ENCODE peak calls at places on chromosomes 5 and 9, in four cellular contexts. Z, R, F and S are unnamed samples.

GRCh38 chr9:136721339-136722092 is 9.1 kb downstream of the DIPK1B start:
- DNase-seq in Z (no peak), R (peak; percentile 76), F (no peak), S (peak; percentile 79)

GRCh38 chr5:35815089-35815936 is 41.4 kb upstream of the IL7R start:
- DNase-seq in Z (no peak), R (no peak), F (no peak), S (no peak)

GRCh38 chr9:3516667-3517330 is 9.0 kb downstream of the RFX3 start:
- DNase-seq in Z (no peak), R (no peak), F (peak; percentile 65), S (no peak)

GRCh38 chr5:1736889-1737711 is 62.5 kb downstream of the MRPL36 start:
- DNase-seq in Z (no peak), R (no peak), F (no peak), S (no peak)

GRCh38 chr9:34644766-34645314 is 1.6 kb upstream of the GALT start:
- DNase-seq in Z (no peak), R (no peak), F (no peak), S (no peak)

GRCh38 chr9:2220036-2220435 is 204.9 kb downstream of the SMARCA2 start:
- DNase-seq in Z (no peak), R (no peak), F (no peak), S (no peak)

GRCh38 chr5:73587923-73588322 is 22.4 kb downstream of the UTP15 start:
- DNase-seq in Z (no peak), R (no peak), F (no peak), S (no peak)

GRCh38 chr5:113804943-113805342 is 291.4 kb downstream of the YTHDC2 start:
- DNase-seq in Z (no peak), R (no peak), F (no peak), S (no peak)

GRCh38 chr5:175325681-175326080 is 118.3 kb downstream of the DRD1 start:
- DNase-seq in Z (no peak), R (no peak), F (no peak), S (no peak)

GRCh38 chr9:95273369-95274051 is 44.0 kb downstream of the FANCC start:
- DNase-seq in Z (no peak), R (no peak), F (no peak), S (no peak)

GRCh38 chr9:5917273-5917672 is 26.6 kb downstream of the MLANA start:
- DNase-seq in Z (no peak), R (no peak), F (no peak), S (no peak)

GRCh38 chr5:150672237-150672883 is 11.3 kb downstream of the MYOZ3 start:
- DNase-seq in Z (no peak), R (peak; percentile 83), F (peak; percentile 69), S (peak; percentile 68)

GRCh38 chr5:138706655-138707480 is 46.4 kb upstream of the CTNNA1 start:
- DNase-seq in Z (no peak), R (no peak), F (peak; percentile 59), S (peak; percentile 25)

GRCh38 chr5:131171276-131171815 is 602 bp downstream of the LYRM7 start:
- DNase-seq in Z (peak; percentile 45), R (no peak), F (no peak), S (no peak)

GRCh38 chr9:114919611-114920010 is 10.8 kb downstream of the TNFSF8 start:
- DNase-seq in Z (no peak), R (no peak), F (no peak), S (no peak)

GRCh38 chr5:16617272-16617973 is 626 bp upstream of the RETREG1 start:
- DNase-seq in Z (peak; percentile 69), R (peak; percentile 77), F (no peak), S (no peak)

GRCh38 chr5:180908400-180908799 is 9.4 kb downstream of the BTNL8 start:
- DNase-seq in Z (no peak), R (no peak), F (no peak), S (no peak)

GRCh38 chr9:117733465-117733864 is 29.3 kb downstream of the TLR4 start:
- DNase-seq in Z (no peak), R (no peak), F (no peak), S (no peak)

GRCh38 chr5:136056771-136057335 is 28.1 kb downstream of the TGFBI start:
- DNase-seq in Z (no peak), R (peak; percentile 51), F (no peak), S (no peak)

GRCh38 chr9:110142868-110143866 is 64.8 kb downstream of the C9orf152 start:
- DNase-seq in Z (no peak), R (no peak), F (no peak), S (no peak)

GRCh38 chr9:134987906-134988700 is 70.4 kb upstream of the FCN1 start:
- DNase-seq in Z (no peak), R (no peak), F (no peak), S (no peak)

GRCh38 chr9:128714586-128715435 is 9.1 kb downstream of the ZDHHC12 start:
- DNase-seq in Z (peak; percentile 42), R (peak; percentile 48), F (peak; percentile 38), S (peak; percentile 18)

GRCh38 chr5:128254789-128255188 is 171.2 kb downstream of the SLC12A2 start:
- DNase-seq in Z (no peak), R (no peak), F (no peak), S (peak; percentile 40)

GRCh38 chr5:129440424-129440823 is 19.7 kb upstream of the ADAMTS19 start:
- DNase-seq in Z (no peak), R (no peak), F (no peak), S (no peak)

DNA sequence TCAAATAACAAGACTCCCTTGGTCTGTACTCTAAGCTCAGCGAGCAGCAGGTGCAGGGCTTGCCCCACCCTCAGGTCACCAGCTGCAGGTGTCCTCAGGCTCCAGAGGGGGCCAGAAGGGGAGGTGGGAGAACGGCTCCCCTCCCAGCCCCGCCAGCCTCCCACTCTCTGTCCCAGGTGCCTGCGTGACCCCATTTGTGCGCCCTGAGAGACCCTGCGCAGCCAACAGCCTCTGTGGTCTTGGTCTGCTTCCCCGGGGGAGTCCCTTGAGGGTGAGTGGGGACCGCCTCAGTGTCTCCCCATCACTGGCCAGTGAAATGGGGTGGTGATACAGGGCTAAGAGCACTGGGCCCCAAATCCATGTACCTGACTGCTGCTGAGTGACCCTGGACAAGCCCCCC is 62.3 kb upstream of the STXBP1 start:
- DNase-seq in Z (no peak), R (no peak), F (no peak), S (no peak)
- H3K4me1 ChIP-seq in Z (no peaks in the 10 kb centered on the region), R (peaks cover 9% of the 10 kb centered on the region), F (no peaks in the 10 kb centered on the region), S (peaks cover 15% of the 10 kb centered on the region)

GRCh38 chr5:33272288-33272687 is 168.5 kb upstream of the TARS1 start:
- DNase-seq in Z (no peak), R (no peak), F (no peak), S (no peak)
- H3K4me3 ChIP-seq in Z (no peak overlapping the region), R (no peak overlapping the region), F (no peak overlapping the region), S (no peak overlapping the region)

GRCh38 chr9:89445801-89446228 is 52.1 kb downstream of the SEMA4D start:
- DNase-seq in Z (no peak), R (peak; percentile 43), F (peak; percentile 18), S (no peak)

GRCh38 chr9:89444212-89444611 is 53.7 kb downstream of the SEMA4D start:
- DNase-seq in Z (peak; percentile 85), R (peak; percentile 84), F (no peak), S (no peak)

GRCh38 chr9:89446440-89447310 is 51.2 kb downstream of the SEMA4D start:
- DNase-seq in Z (no peak), R (peak; percentile 69), F (no peak), S (no peak)

GRCh38 chr9:89442981-89443817 is 54.7 kb downstream of the SEMA4D start:
- DNase-seq in Z (no peak), R (no peak), F (no peak), S (no peak)

DNA sequence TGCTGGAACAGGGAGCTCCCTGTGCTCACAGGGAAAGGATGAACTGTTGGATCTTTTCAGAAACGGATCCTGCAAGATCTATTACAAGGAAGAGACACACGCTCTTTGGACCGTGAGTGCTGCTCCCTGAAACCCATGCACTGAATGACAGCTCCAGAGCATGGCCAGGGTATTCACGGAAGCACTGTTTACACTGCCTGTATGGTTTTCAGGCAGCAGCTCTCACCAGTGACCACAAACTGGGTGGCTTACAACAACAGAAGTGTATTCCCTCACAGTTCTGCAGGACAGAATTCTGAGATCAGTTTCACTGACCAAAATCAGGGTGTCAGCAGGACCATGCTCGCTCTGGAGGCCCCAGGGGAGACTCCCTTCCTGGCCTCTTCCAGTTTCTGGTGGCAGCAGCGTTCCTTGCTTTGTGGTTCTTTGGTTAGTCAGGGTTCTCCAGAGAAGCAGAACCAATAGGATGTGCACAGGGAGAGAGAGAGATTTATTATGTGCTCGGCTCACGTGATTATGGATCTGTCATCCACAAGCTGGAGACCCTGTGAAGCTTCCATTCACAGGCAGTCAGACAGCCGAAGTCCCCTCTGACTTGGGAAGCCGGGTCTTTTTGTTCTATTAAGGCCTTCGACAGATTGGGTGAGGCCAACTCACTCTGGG is 52.6 kb downstream of the SEMA4D start:
- DNase-seq in Z (no peak), R (peak; percentile 20), F (no peak), S (no peak)
- H3K4me1 ChIP-seq in Z (peaks cover 100% of the 10 kb centered on the region), R (peaks cover 45% of the 10 kb centered on the region), F (peaks cover 47% of the 10 kb centered on the region), S (no peaks in the 10 kb centered on the region)

GRCh38 chr9:16705121-16705604 is 165.3 kb downstream of the BNC2 start:
- DNase-seq in Z (no peak), R (no peak), F (peak; percentile 90), S (peak; percentile 76)

GRCh38 chr9:16709936-16710335 is 160.5 kb downstream of the BNC2 start:
- DNase-seq in Z (no peak), R (no peak), F (no peak), S (no peak)

GRCh38 chr9:16712800-16713199 is 157.7 kb downstream of the BNC2 start:
- DNase-seq in Z (no peak), R (no peak), F (no peak), S (no peak)

GRCh38 chr9:16710888-16711287 is 159.6 kb downstream of the BNC2 start:
- DNase-seq in Z (no peak), R (no peak), F (no peak), S (no peak)

GRCh38 chr9:16708638-16709435 is 161.6 kb downstream of the BNC2 start:
- DNase-seq in Z (no peak), R (no peak), F (no peak), S (no peak)
- H3K4me3 ChIP-seq in Z (no peak overlapping the region), R (no peak overlapping the region), F (no peak overlapping the region), S (no peak overlapping the region)